ENCODE peak calls at places on chromosomes 4 and X, in six cellular contexts. K is colonic mucosa, F is psoas muscle, G is spleen, U is MM.1S, L is AG04450. P is an unnamed sample.

GRCh38 chr4:6154875-6155274 is 45.5 kb downstream of the JAKMIP1 start:
- DNase-seq in K (no peak), F (no peak), G (no peak), U (no peak), L (no peak), P (no peak)

GRCh38 chrX:149527705-149528104 is 13.1 kb upstream of the EOLA1 start:
- DNase-seq in K (no peak), F (no peak), G (no peak), U (peak), L (no peak), P (peak)

GRCh38 chr4:72983706-72984105 is 85.8 kb downstream of the COX18 start:
- DNase-seq in K (no peak), F (no peak), G (no peak), U (no peak), L (no peak), P (no peak)

GRCh38 chr4:145308598-145308997 is 128.2 kb upstream of the OTUD4 start:
- DNase-seq in K (no peak), F (no peak), G (no peak), U (no peak), L (no peak), P (no peak)

GRCh38 chr4:150078996-150079581 is 844 bp downstream of the DCLK2 start:
- DNase-seq in K (peak), F (peak), G (peak), U (peak), L (no peak), P (peak)

GRCh38 chr4:55932489-55932888 is 16.3 kb upstream of the CEP135 start:
- DNase-seq in K (no peak), F (no peak), G (no peak), U (no peak), L (no peak), P (no peak)

GRCh38 chr4:63080929-63081328 is 1328.3 kb downstream of the TECRL start:
- DNase-seq in K (no peak), F (no peak), G (no peak), U (no peak), L (no peak), P (no peak)

GRCh38 chr4:171812377-171813194 is 618 bp upstream of the GALNTL6 start:
- DNase-seq in K (no peak), F (peak), G (peak), U (no peak), L (no peak), P (peak)

GRCh38 chrX:107691024-107691448 is 62.7 kb downstream of the PRPS1 start:
- DNase-seq in K (no peak), F (no peak), G (no peak), U (no peak), L (no peak), P (peak)

GRCh38 chr4:163384434-163384833 is 40.7 kb downstream of the NPY5R start:
- DNase-seq in K (no peak), F (no peak), G (no peak), U (no peak), L (no peak), P (no peak)

GRCh38 chr4:6416518-6417286 is 55.7 kb downstream of the PPP2R2C start:
- DNase-seq in K (no peak), F (no peak), G (peak), U (no peak), L (no peak), P (no peak)

GRCh38 chrX:12973561-12974216 is 1.2 kb upstream of the TMSB4X start:
- DNase-seq in K (no peak), F (no peak), G (peak), U (no peak), L (no peak), P (no peak)

GRCh38 chrX:41152221-41152620 is 67.0 kb downstream of the USP9X start:
- DNase-seq in K (no peak), F (no peak), G (no peak), U (peak), L (no peak), P (no peak)

GRCh38 chr4:78379991-78380739 is 171.4 kb upstream of the ANXA3 start:
- DNase-seq in K (peak), F (no peak), G (no peak), U (no peak), L (no peak), P (peak)

GRCh38 chr4:6758732-6759131 is 23.8 kb upstream of the KIAA0232 start:
- DNase-seq in K (no peak), F (no peak), G (no peak), U (no peak), L (no peak), P (no peak)

GRCh38 chr4:127685292-127685691 is 44.9 kb upstream of the SLC25A31 start:
- DNase-seq in K (no peak), F (no peak), G (no peak), U (no peak), L (peak), P (no peak)

GRCh38 chrX:155632424-155633100 is 19.8 kb upstream of the TMLHE start:
- DNase-seq in K (no peak), F (no peak), G (no peak), U (peak), L (no peak), P (peak)

GRCh38 chr4:118974758-118975157 is 86.1 kb downstream of the SYNPO2 start:
- DNase-seq in K (no peak), F (no peak), G (no peak), U (no peak), L (no peak), P (no peak)

GRCh38 chr4:121783210-121783609 is 17.9 kb upstream of the EXOSC9 start:
- DNase-seq in K (no peak), F (no peak), G (no peak), U (no peak), L (no peak), P (no peak)

GRCh38 chr4:169315530-169316306 is 45.0 kb upstream of the SH3RF1 start:
- DNase-seq in K (no peak), F (no peak), G (no peak), U (no peak), L (peak), P (peak)

GRCh38 chr4:15250021-15250441 is 177.8 kb upstream of the C1QTNF7 start:
- DNase-seq in K (no peak), F (no peak), G (no peak), U (no peak), L (no peak), P (no peak)

GRCh38 chrX:45775462-45775861 is 574.8 kb upstream of the DIPK2B start:
- DNase-seq in K (no peak), F (no peak), G (no peak), U (no peak), L (no peak), P (no peak)

GRCh38 chr4:80266267-80266901 is at the start of gene FGF5:
- DNase-seq in K (no peak), F (peak), G (peak), U (peak), L (peak), P (no peak)

GRCh38 chrX:19747672-19748610 is 139.5 kb downstream of the SH3KBP1 start:
- DNase-seq in K (no peak), F (no peak), G (peak), U (no peak), L (no peak), P (peak)

GRCh38 chrX:9832811-9833210 is 46.6 kb downstream of the SHROOM2 start:
- DNase-seq in K (no peak), F (no peak), G (no peak), U (peak), L (no peak), P (no peak)

GRCh38 chrX:7225338-7225737 is 77.4 kb upstream of the PUDP start:
- DNase-seq in K (no peak), F (no peak), G (no peak), U (no peak), L (no peak), P (no peak)
- H3K27ac ChIP-seq in K (no peak), F (no peak), G (no peak), U (no peak), L (no peak), P (no peak)

GRCh38 chr4:7912826-7913225 is 26.8 kb downstream of the AFAP1 start:
- DNase-seq in K (no peak), F (no peak), G (no peak), U (no peak), L (no peak), P (no peak)
- H3K27ac ChIP-seq in K (no peak), F (no peak), G (no peak), U (no peak), L (peak), P (no peak)

GRCh38 chr4:8046925-8047541 is 107.4 kb upstream of the AFAP1 start:
- DNase-seq in K (no peak), F (no peak), G (no peak), U (no peak), L (no peak), P (no peak)
- H3K27ac ChIP-seq in K (no peak), F (no peak), G (no peak), U (no peak), L (no peak), P (no peak)

GRCh38 chr4:173414456-173414855 is 15.5 kb upstream of the SCRG1 start:
- DNase-seq in K (no peak), F (no peak), G (no peak), U (no peak), L (no peak), P (no peak)
- H3K27ac ChIP-seq in K (no peak), F (no peak), G (no peak), U (no peak), L (no peak), P (no peak)

GRCh38 chrX:71579136-71579989 is 1.1 kb downstream of the GCNA start:
- DNase-seq in K (no peak), F (no peak), G (no peak), U (no peak), L (no peak), P (no peak)
- H3K27ac ChIP-seq in K (no peak), F (no peak), G (no peak), U (no peak), L (no peak), P (no peak)

DNA sequence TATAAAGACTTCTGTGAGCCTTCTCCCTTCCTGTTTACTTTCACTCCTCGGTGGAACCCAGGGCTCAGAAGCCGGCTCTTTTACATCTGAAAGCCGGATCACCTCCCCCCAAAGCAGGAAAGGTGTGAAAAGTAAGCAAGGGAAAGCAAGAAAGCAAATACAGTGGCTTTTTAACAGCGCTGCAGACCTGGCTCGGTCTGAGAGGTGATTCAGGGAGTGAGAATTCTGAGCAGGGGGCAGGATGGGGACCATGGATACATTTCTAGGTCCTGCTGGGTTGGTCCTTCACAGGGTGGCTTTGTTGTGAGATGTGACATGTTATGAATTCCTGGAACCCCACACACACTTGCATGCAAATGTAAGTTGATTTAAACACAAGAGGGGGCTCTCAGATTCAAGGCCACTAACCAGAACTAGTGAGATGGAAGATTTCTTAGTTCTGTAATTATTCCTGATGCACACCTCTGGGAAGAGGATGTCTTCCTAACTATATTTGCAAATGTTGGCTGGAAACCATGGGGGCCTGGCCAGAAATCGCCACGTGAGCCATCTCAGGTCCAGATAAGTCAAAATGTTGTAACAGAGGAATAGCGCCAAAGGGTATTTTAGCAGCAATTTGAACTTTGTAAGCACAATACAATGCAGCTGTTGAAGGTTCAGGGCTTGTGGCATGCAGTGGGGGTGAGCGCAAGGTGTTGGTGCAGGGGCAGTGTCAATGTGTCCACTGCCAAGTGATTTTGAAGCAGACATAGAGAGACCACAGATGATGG is 670.1 kb upstream of the LCORL start:
- DNase-seq in K (no peak), F (no peak), G (no peak), U (peak), L (no peak), P (no peak)
- H3K27ac ChIP-seq in K (no peak), F (no peak), G (no peak), U (peak), L (no peak), P (no peak)

GRCh38 chr4:53905935-53906377 is 158.4 kb downstream of the CHIC2 start:
- DNase-seq in K (peak), F (peak), G (no peak), U (peak), L (no peak), P (peak)

GRCh38 chr4:53907772-53908171 is 156.6 kb downstream of the CHIC2 start:
- DNase-seq in K (no peak), F (no peak), G (no peak), U (no peak), L (no peak), P (no peak)

GRCh38 chr4:53905281-53905934 is 159.0 kb downstream of the CHIC2 start:
- DNase-seq in K (no peak), F (no peak), G (no peak), U (no peak), L (no peak), P (no peak)

GRCh38 chr4:53906786-53907185 is 157.6 kb downstream of the CHIC2 start:
- DNase-seq in K (no peak), F (no peak), G (no peak), U (no peak), L (no peak), P (no peak)

DNA sequence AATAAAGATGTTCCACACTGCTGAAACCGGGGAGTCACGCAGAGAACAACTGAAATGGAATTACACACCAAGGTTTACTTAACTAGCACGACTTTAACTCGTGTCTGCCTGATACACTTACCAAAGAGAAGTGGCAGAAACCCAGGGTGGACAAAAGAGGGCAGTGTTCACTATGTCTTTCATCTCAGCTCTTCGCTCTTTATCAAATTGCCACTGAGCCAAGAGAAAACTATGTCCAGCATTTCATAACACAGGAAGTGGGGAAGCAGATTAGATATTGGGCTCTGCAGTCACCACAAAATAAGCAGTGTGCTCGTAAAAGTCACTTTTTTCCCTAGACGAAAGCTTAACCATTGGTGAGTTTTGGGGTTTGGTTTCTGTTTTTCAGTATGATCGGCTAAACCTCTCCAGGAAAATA is 155.7 kb downstream of the CHIC2 start:
- DNase-seq in K (peak), F (no peak), G (no peak), U (peak), L (peak), P (peak)
- H3K27ac ChIP-seq in K (no peak), F (no peak), G (no peak), U (no peak), L (peak), P (no peak)

DNA sequence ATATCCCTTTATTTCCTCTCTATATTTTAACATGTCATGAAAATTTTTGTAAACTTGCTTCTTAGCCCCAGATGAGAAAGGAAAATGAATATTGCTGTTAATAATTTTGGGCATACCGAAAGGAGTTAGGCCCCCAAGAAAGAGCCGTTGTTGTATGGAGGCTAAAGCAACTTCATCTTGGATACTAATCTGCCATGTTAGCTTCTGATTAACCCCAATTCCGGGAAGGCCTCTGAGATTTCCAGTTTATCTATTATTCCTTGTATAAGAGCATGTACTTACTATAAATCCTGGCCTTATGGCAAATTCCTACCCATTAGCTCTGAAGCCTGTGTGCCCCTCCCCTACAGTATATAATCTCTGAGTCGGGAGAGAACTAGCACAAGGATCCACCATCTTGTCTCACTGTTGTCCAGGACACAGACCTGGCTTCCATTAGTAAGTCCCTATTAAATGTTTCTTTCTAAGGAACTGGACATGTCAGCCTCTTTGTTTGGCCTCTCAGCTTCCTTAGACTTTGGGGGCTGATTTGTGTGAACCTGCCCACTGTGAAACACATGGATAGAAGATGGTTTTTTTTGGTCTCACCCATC is 20.9 kb upstream of the PLA2G12A start:
- DNase-seq in K (no peak), F (no peak), G (no peak), U (no peak), L (no peak), P (no peak)
- H3K27ac ChIP-seq in K (no peak), F (no peak), G (no peak), U (no peak), L (no peak), P (no peak)

GRCh38 chrX:129979207-129979920 is 3.1 kb upstream of the BCORL1 start:
- DNase-seq in K (peak), F (no peak), G (peak), U (no peak), L (no peak), P (no peak)
- H3K27ac ChIP-seq in K (no peak), F (peak), G (no peak), U (no peak), L (no peak), P (no peak)

DNA sequence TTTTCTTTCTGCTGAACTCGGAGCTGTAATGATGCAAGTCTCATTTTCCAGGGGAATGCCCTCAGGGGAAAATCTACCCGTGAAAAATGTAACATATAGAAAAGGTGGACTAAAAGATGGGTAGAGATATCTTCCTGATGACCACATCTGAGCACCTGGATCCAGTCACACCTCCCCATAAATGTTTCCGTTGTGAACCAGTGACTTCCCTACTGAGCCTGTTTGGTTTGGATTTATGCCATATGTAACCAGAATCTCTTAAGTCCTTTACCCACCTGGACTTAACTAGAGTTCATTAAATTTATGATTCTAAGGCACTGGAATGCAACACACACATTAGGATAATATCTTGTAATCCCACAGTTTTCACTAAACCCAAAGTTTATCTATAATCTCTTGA is 171.1 kb downstream of the ZNF330 start:
- DNase-seq in K (no peak), F (no peak), G (no peak), U (no peak), L (no peak), P (no peak)
- H3K27ac ChIP-seq in K (no peak), F (no peak), G (no peak), U (no peak), L (no peak), P (no peak)